ENCODE peak calls at places on chromosomes 1 and 21, in eight cellular contexts. One of them, this sample, is unnamed.

GRCh38 chr1:213985181-213986019 is 2.4 kb upstream of the PROX1 start:
- DNase-seq in ovary: no peak
- DNase-seq in endothelial cell of umbilical vein: no peak
- DNase-seq in tibial nerve: no peak
- DNase-seq in IMR-90: no peak
- DNase-seq in stomach: no peak
- DNase-seq in esophagus squamous epithelium: no peak
- DNase-seq in A549: no peak
- DNase-seq in this sample: no peak

GRCh38 chr1:245843101-245843500 is 664.0 kb downstream of the SMYD3 start:
- DNase-seq in tibial nerve: no peak
- DNase-seq in ovary: no peak
- DNase-seq in IMR-90: no peak
- DNase-seq in stomach: no peak
- DNase-seq in A549: no peak
- DNase-seq in esophagus squamous epithelium: no peak
- DNase-seq in endothelial cell of umbilical vein: no peak
- DNase-seq in this sample: no peak

GRCh38 chr1:209412036-209412435 is 171.5 kb upstream of the CAMK1G start:
- DNase-seq in IMR-90: peak
- DNase-seq in ovary: no peak
- DNase-seq in esophagus squamous epithelium: no peak
- DNase-seq in A549: no peak
- DNase-seq in tibial nerve: no peak
- DNase-seq in stomach: no peak
- DNase-seq in endothelial cell of umbilical vein: no peak
- DNase-seq in this sample: no peak

GRCh38 chr1:17606826-17607440 is 67.4 kb downstream of the ARHGEF10L start:
- DNase-seq in A549: peak
- DNase-seq in tibial nerve: peak
- DNase-seq in ovary: peak
- DNase-seq in stomach: peak
- DNase-seq in IMR-90: peak
- DNase-seq in endothelial cell of umbilical vein: peak
- DNase-seq in esophagus squamous epithelium: no peak
- DNase-seq in this sample: no peak

GRCh38 chr1:155304558-155305063 is 3.4 kb upstream of the PKLR start:
- DNase-seq in stomach: no peak
- DNase-seq in A549: no peak
- DNase-seq in ovary: no peak
- DNase-seq in esophagus squamous epithelium: no peak
- DNase-seq in IMR-90: no peak
- DNase-seq in tibial nerve: no peak
- DNase-seq in endothelial cell of umbilical vein: no peak
- DNase-seq in this sample: no peak

GRCh38 chr21:15592271-15592860 is 137.4 kb upstream of the USP25 start:
- DNase-seq in IMR-90: peak
- DNase-seq in ovary: no peak
- DNase-seq in A549: peak
- DNase-seq in endothelial cell of umbilical vein: peak
- DNase-seq in esophagus squamous epithelium: no peak
- DNase-seq in stomach: no peak
- DNase-seq in tibial nerve: peak
- DNase-seq in this sample: no peak

GRCh38 chr1:76666499-76666898 is 200.8 kb upstream of the ST6GALNAC5 start:
- DNase-seq in endothelial cell of umbilical vein: no peak
- DNase-seq in esophagus squamous epithelium: no peak
- DNase-seq in stomach: no peak
- DNase-seq in ovary: no peak
- DNase-seq in tibial nerve: no peak
- DNase-seq in A549: no peak
- DNase-seq in IMR-90: no peak
- DNase-seq in this sample: no peak

GRCh38 chr1:7594714-7595295 is 176.3 kb upstream of the VAMP3 start:
- DNase-seq in esophagus squamous epithelium: no peak
- DNase-seq in A549: no peak
- DNase-seq in endothelial cell of umbilical vein: no peak
- DNase-seq in tibial nerve: no peak
- DNase-seq in IMR-90: no peak
- DNase-seq in stomach: no peak
- DNase-seq in ovary: no peak
- DNase-seq in this sample: no peak

GRCh38 chr1:64745181-64745985 is 508 bp downstream of the RAVER2 start:
- DNase-seq in ovary: peak
- DNase-seq in tibial nerve: peak
- DNase-seq in stomach: peak
- DNase-seq in endothelial cell of umbilical vein: peak
- DNase-seq in esophagus squamous epithelium: no peak
- DNase-seq in A549: peak
- DNase-seq in IMR-90: no peak
- DNase-seq in this sample: no peak

GRCh38 chr1:62508187-62508758 is 71.4 kb downstream of the USP1 start:
- DNase-seq in tibial nerve: peak
- DNase-seq in IMR-90: peak
- DNase-seq in esophagus squamous epithelium: no peak
- DNase-seq in stomach: no peak
- DNase-seq in ovary: peak
- DNase-seq in endothelial cell of umbilical vein: peak
- DNase-seq in A549: peak
- DNase-seq in this sample: no peak

GRCh38 chr1:30752651-30752908 is 5.0 kb downstream of the LAPTM5 start:
- DNase-seq in endothelial cell of umbilical vein: no peak
- DNase-seq in ovary: no peak
- DNase-seq in IMR-90: no peak
- DNase-seq in esophagus squamous epithelium: no peak
- DNase-seq in A549: no peak
- DNase-seq in tibial nerve: no peak
- DNase-seq in stomach: no peak
- DNase-seq in this sample: no peak

GRCh38 chr1:30755334-30755733 is 2.2 kb downstream of the LAPTM5 start:
- DNase-seq in esophagus squamous epithelium: no peak
- DNase-seq in ovary: no peak
- DNase-seq in stomach: no peak
- DNase-seq in tibial nerve: no peak
- DNase-seq in endothelial cell of umbilical vein: no peak
- DNase-seq in IMR-90: no peak
- DNase-seq in A549: no peak
- DNase-seq in this sample: no peak

GRCh38 chr1:30754684-30755171 is 2.8 kb downstream of the LAPTM5 start:
- DNase-seq in A549: no peak
- DNase-seq in endothelial cell of umbilical vein: no peak
- DNase-seq in esophagus squamous epithelium: no peak
- DNase-seq in tibial nerve: no peak
- DNase-seq in IMR-90: no peak
- DNase-seq in ovary: no peak
- DNase-seq in stomach: no peak
- DNase-seq in this sample: no peak

GRCh38 chr1:30751830-30752650 is 5.5 kb downstream of the LAPTM5 start:
- DNase-seq in ovary: no peak
- DNase-seq in endothelial cell of umbilical vein: no peak
- DNase-seq in esophagus squamous epithelium: no peak
- DNase-seq in stomach: no peak
- DNase-seq in tibial nerve: no peak
- DNase-seq in A549: no peak
- DNase-seq in IMR-90: no peak
- DNase-seq in this sample: no peak

GRCh38 chr1:30753660-30754123 is 3.9 kb downstream of the LAPTM5 start:
- DNase-seq in tibial nerve: no peak
- DNase-seq in IMR-90: no peak
- DNase-seq in endothelial cell of umbilical vein: no peak
- DNase-seq in A549: no peak
- DNase-seq in stomach: no peak
- DNase-seq in esophagus squamous epithelium: no peak
- DNase-seq in ovary: no peak
- DNase-seq in this sample: no peak
- TF ChIP-seq POLR2A in tibial nerve: no peak
- TF ChIP-seq POLR2A in IMR-90: no peak
- TF ChIP-seq POLR2A in endothelial cell of umbilical vein: no peak
- TF ChIP-seq POLR2A in A549: no peak
- TF ChIP-seq POLR2A in stomach: no peak
- TF ChIP-seq POLR2A in esophagus squamous epithelium: no peak
- TF ChIP-seq POLR2A in ovary: no peak
- TF ChIP-seq POLR2A in this sample: no peak

GRCh38 chr1:41884256-41885240 is 34.2 kb downstream of the HIVEP3 start:
- DNase-seq in IMR-90: no peak
- DNase-seq in esophagus squamous epithelium: no peak
- DNase-seq in stomach: no peak
- DNase-seq in tibial nerve: no peak
- DNase-seq in ovary: no peak
- DNase-seq in A549: no peak
- DNase-seq in endothelial cell of umbilical vein: no peak
- DNase-seq in this sample: no peak
- H3K27ac ChIP-seq in IMR-90: no peak
- H3K27ac ChIP-seq in esophagus squamous epithelium: no peak
- H3K27ac ChIP-seq in stomach: no peak
- H3K27ac ChIP-seq in tibial nerve: no peak
- H3K27ac ChIP-seq in ovary: no peak
- H3K27ac ChIP-seq in A549: no peak
- H3K27ac ChIP-seq in endothelial cell of umbilical vein: no peak
- H3K27ac ChIP-seq in this sample: no peak

GRCh38 chr1:85494957-85495266 is 30.0 kb upstream of the DDAH1 start:
- DNase-seq in ovary: peak
- DNase-seq in tibial nerve: peak
- DNase-seq in stomach: no peak
- DNase-seq in endothelial cell of umbilical vein: no peak
- DNase-seq in A549: peak
- DNase-seq in esophagus squamous epithelium: no peak
- DNase-seq in IMR-90: peak
- DNase-seq in this sample: no peak
- H3K4me3 ChIP-seq in ovary: no peak
- H3K4me3 ChIP-seq in tibial nerve: no peak
- H3K4me3 ChIP-seq in stomach: no peak
- H3K4me3 ChIP-seq in endothelial cell of umbilical vein: no peak
- H3K4me3 ChIP-seq in A549: no peak
- H3K4me3 ChIP-seq in esophagus squamous epithelium: no peak
- H3K4me3 ChIP-seq in IMR-90: no peak
- H3K4me3 ChIP-seq in this sample: no peak

GRCh38 chr1:16015960-16016901 is 1.6 kb downstream of the HSPB7 start:
- DNase-seq in tibial nerve: no peak
- DNase-seq in esophagus squamous epithelium: no peak
- DNase-seq in IMR-90: no peak
- DNase-seq in A549: no peak
- DNase-seq in ovary: peak
- DNase-seq in endothelial cell of umbilical vein: no peak
- DNase-seq in stomach: no peak
- DNase-seq in this sample: no peak
- TF ChIP-seq POLR2A in tibial nerve: no peak
- TF ChIP-seq POLR2A in esophagus squamous epithelium: no peak
- TF ChIP-seq POLR2A in IMR-90: no peak
- TF ChIP-seq POLR2A in A549: no peak
- TF ChIP-seq POLR2A in ovary: no peak
- TF ChIP-seq POLR2A in endothelial cell of umbilical vein: no peak
- TF ChIP-seq POLR2A in stomach: no peak
- TF ChIP-seq POLR2A in this sample: no peak